ENCODE peak calls at places on chromosomes 2 and 18, in seven cellular contexts. Q, W, H, I, B, T and R are unnamed samples.

GRCh38 chr2:5673861-5674240 is 18.3 kb upstream of the SOX11 start:
- DNase-seq in T (no peak), Q (no peak), W (peak), H (no peak), B (no peak), I (no peak), R (no peak)

GRCh38 chr2:10283106-10284062 is 19.3 kb upstream of the HPCAL1 start:
- DNase-seq in T (no peak), B (peak), I (no peak), H (no peak), W (peak), Q (no peak), R (peak)

GRCh38 chr2:12389354-12390045 is 327.2 kb upstream of the TRIB2 start:
- DNase-seq in H (no peak), W (peak), T (no peak), B (no peak), Q (no peak), I (no peak), R (no peak)

GRCh38 chr2:3805120-3805519 is 101.7 kb downstream of the DCDC2C start:
- DNase-seq in B (no peak), W (no peak), T (peak), I (no peak), Q (no peak), H (no peak), R (no peak)

GRCh38 chr2:85273732-85274731 is 53.8 kb downstream of the TGOLN2 start:
- DNase-seq in W (peak), Q (no peak), H (no peak), T (peak), I (no peak), B (peak), R (no peak)

GRCh38 chr2:54964271-54964670 is 86.0 kb downstream of the RTN4 start:
- DNase-seq in W (peak), I (no peak), H (no peak), T (no peak), Q (no peak), B (no peak), R (no peak)

GRCh38 chr2:171081649-171082111 is 79.0 kb downstream of the TLK1 start:
- DNase-seq in B (no peak), I (no peak), T (no peak), Q (no peak), W (no peak), H (no peak), R (no peak)

GRCh38 chr2:30629866-30630265 is 177.4 kb downstream of the CAPN13 start:
- DNase-seq in T (no peak), B (no peak), Q (no peak), W (peak), H (no peak), I (no peak), R (no peak)

GRCh38 chr2:56017784-56018183 is 94.2 kb upstream of the EFEMP1 start:
- DNase-seq in H (no peak), T (peak), I (no peak), Q (no peak), W (no peak), B (no peak), R (no peak)

GRCh38 chr18:66124394-66124793 is 373.6 kb downstream of the CDH7 start:
- DNase-seq in W (no peak), Q (no peak), H (no peak), B (no peak), T (no peak), I (no peak), R (peak)

GRCh38 chr2:39942970-39943369 is 163.9 kb upstream of the THUMPD2 start:
- DNase-seq in Q (no peak), I (no peak), B (peak), W (peak), T (no peak), H (no peak), R (no peak)

GRCh38 chr2:240394549-240394948 is 40.9 kb upstream of the GPC1 start:
- DNase-seq in T (no peak), I (no peak), B (no peak), W (no peak), H (no peak), Q (no peak), R (no peak)

GRCh38 chr2:217737127-217737526 is 265.7 kb downstream of the TNS1 start:
- DNase-seq in B (no peak), H (no peak), W (no peak), T (no peak), I (no peak), Q (no peak), R (no peak)

GRCh38 chr2:231386446-231386845 is 9.1 kb upstream of the B3GNT7 start:
- DNase-seq in T (no peak), I (no peak), W (peak), Q (no peak), H (no peak), B (peak), R (no peak)

GRCh38 chr2:74618410-74619083 is 29.6 kb downstream of the M1AP start:
- DNase-seq in Q (no peak), B (no peak), T (no peak), W (no peak), I (no peak), H (no peak), R (no peak)

GRCh38 chr2:202632682-202633081 is 2.1 kb upstream of the FAM117B start:
- DNase-seq in H (no peak), T (peak), I (no peak), B (no peak), Q (no peak), W (peak), R (no peak)

GRCh38 chr18:35511833-35512232 is 14.1 kb upstream of the INO80C start:
- DNase-seq in Q (no peak), B (no peak), T (no peak), W (no peak), H (no peak), I (no peak), R (no peak)

GRCh38 chr2:119407430-119408220 is 24.0 kb upstream of the TMEM37 start:
- DNase-seq in I (peak), T (peak), Q (peak), B (peak), W (peak), H (no peak), R (peak)

GRCh38 chr2:220053919-220054318 is 426.5 kb downstream of the SLC4A3 start:
- DNase-seq in I (no peak), W (peak), Q (no peak), H (no peak), T (no peak), B (no peak), R (no peak)

GRCh38 chr2:86025976-86026743 is 79.5 kb downstream of the POLR1A start:
- DNase-seq in I (no peak), W (no peak), T (no peak), H (no peak), B (no peak), Q (no peak), R (peak)

GRCh38 chr2:71498261-71498701 is 44.9 kb downstream of the DYSF start:
- DNase-seq in B (peak), Q (no peak), T (peak), I (no peak), H (no peak), W (peak), R (no peak)

GRCh38 chr18:50871846-50872245 is 7.1 kb upstream of the ME2 start:
- DNase-seq in Q (no peak), I (no peak), H (no peak), W (no peak), B (no peak), T (no peak), R (no peak)

GRCh38 chr2:56088411-56088810 is 95.4 kb upstream of the CCDC85A start:
- DNase-seq in W (peak), T (no peak), Q (no peak), H (no peak), I (no peak), B (no peak), R (no peak)

GRCh38 chr18:12744103-12744502 is 41.3 kb downstream of the PSMG2 start:
- DNase-seq in T (peak), I (peak), W (peak), Q (peak), H (no peak), B (peak), R (peak)

GRCh38 chr2:31729442-31730092 is 148.8 kb upstream of the SRD5A2 start:
- DNase-seq in Q (no peak), H (no peak), W (peak), T (peak), I (no peak), B (peak), R (no peak)

GRCh38 chr18:7172611-7173010 is 55.0 kb upstream of the LAMA1 start:
- DNase-seq in W (no peak), H (no peak), Q (no peak), B (no peak), I (no peak), T (no peak), R (no peak)

GRCh38 chr2:36277146-36277808 is 78.3 kb upstream of the CRIM1 start:
- DNase-seq in W (peak), T (no peak), H (no peak), I (no peak), Q (no peak), B (peak), R (no peak)

GRCh38 chr2:2572393-2573204 is 241.5 kb upstream of the MYT1L start:
- DNase-seq in I (no peak), T (no peak), W (no peak), Q (no peak), H (no peak), B (no peak), R (no peak)

GRCh38 chr2:229775614-229776313 is 61.4 kb upstream of the DNER start:
- DNase-seq in B (no peak), I (no peak), Q (no peak), H (no peak), T (no peak), W (peak), R (no peak)

GRCh38 chr2:195711478-195711877 is 54.5 kb downstream of the SLC39A10 start:
- DNase-seq in Q (no peak), T (no peak), I (no peak), B (no peak), W (no peak), H (no peak), R (no peak)